ENCODE peak calls at places on chromosomes 4 and X, in five cellular contexts. L is NCI-H510A, H is stromal cell of bone marrow, E is fibroblast of lung, Q is ascending aorta. W is an unnamed sample.

GRCh38 chr4:149830823-149831222 is 15.2 kb upstream of the IQCM start:
- DNase-seq in L (no peak), H (no peak), E (no peak), Q (no peak), W (no peak)

GRCh38 chr4:3302164-3302785 is 9.5 kb downstream of the RGS12 start:
- DNase-seq in L (no peak), H (no peak), E (peak), Q (peak), W (no peak)

GRCh38 chr4:2489841-2490552 is 21.1 kb downstream of the RNF4 start:
- DNase-seq in L (no peak), H (no peak), E (peak), Q (no peak), W (no peak)

GRCh38 chr4:73661646-73662119 is 41.4 kb upstream of the RASSF6 start:
- DNase-seq in L (no peak), H (peak), E (peak), Q (no peak), W (no peak)

GRCh38 chrX:149531599-149531998 is 9.2 kb upstream of the EOLA1 start:
- DNase-seq in L (no peak), H (no peak), E (no peak), Q (no peak), W (no peak)

GRCh38 chr4:182143086-182143821 is 99.9 kb upstream of the TENM3 start:
- DNase-seq in L (no peak), H (no peak), E (peak), Q (no peak), W (no peak)

GRCh38 chr4:149173241-149174013 is 642.2 kb downstream of the IQCM start:
- DNase-seq in L (no peak), H (no peak), E (peak), Q (no peak), W (no peak)

GRCh38 chr4:1169691-1170096 is 2.7 kb downstream of the SPON2 start:
- DNase-seq in L (no peak), H (no peak), E (no peak), Q (no peak), W (no peak)

GRCh38 chr4:53221832-53222480 is 143.9 kb downstream of the SCFD2 start:
- DNase-seq in L (no peak), H (no peak), E (no peak), Q (no peak), W (no peak)

GRCh38 chr4:177442623-177443155 is 452 bp upstream of the AGA start:
- DNase-seq in L (no peak), H (no peak), E (no peak), Q (no peak), W (no peak)

GRCh38 chr4:118849867-118850812 is 14.2 kb upstream of the SEC24D start:
- DNase-seq in L (no peak), H (no peak), E (peak), Q (no peak), W (no peak)

GRCh38 chr4:53748328-53748772 is 157.1 kb upstream of the LNX1 start:
- DNase-seq in L (no peak), H (no peak), E (no peak), Q (no peak), W (peak)

GRCh38 chrX:290476-291166 is 9.4 kb downstream of the PLCXD1 start:
- DNase-seq in L (no peak), H (no peak), E (no peak), Q (no peak), W (no peak)

GRCh38 chr4:73257242-73257994 is 1.2 kb downstream of the ANKRD17 start:
- DNase-seq in L (peak), H (peak), E (peak), Q (peak), W (peak)

GRCh38 chrX:130055103-130055502 is 55.2 kb downstream of the ELF4 start:
- DNase-seq in L (no peak), H (peak), E (peak), Q (peak), W (no peak)

GRCh38 chrX:132219343-132219768 is at the start of gene RAP2C:
- DNase-seq in L (peak), H (no peak), E (peak), Q (peak), W (peak)

GRCh38 chr4:182874158-182874855 is 42.9 kb downstream of the DCTD start:
- DNase-seq in L (no peak), H (no peak), E (no peak), Q (no peak), W (no peak)

GRCh38 chrX:110578270-110578669 is 217.3 kb downstream of the CHRDL1 start:
- DNase-seq in L (no peak), H (no peak), E (no peak), Q (no peak), W (no peak)

GRCh38 chrX:115232933-115233496 is 881 bp downstream of the LRCH2 start:
- DNase-seq in L (no peak), H (no peak), E (no peak), Q (no peak), W (no peak)

GRCh38 chr4:128565565-128566186 is 243.8 kb upstream of the JADE1 start:
- DNase-seq in L (no peak), H (no peak), E (peak), Q (no peak), W (no peak)

GRCh38 chr4:80259012-80259411 is 7.5 kb upstream of the FGF5 start:
- DNase-seq in L (no peak), H (no peak), E (no peak), Q (no peak), W (no peak)

GRCh38 chrX:63930140-63930539 is 145.1 kb upstream of the ARHGEF9 start:
- DNase-seq in L (no peak), H (no peak), E (no peak), Q (no peak), W (no peak)

GRCh38 chrX:130028196-130028595 is 45.8 kb downstream of the BCORL1 start:
- DNase-seq in L (peak), H (peak), E (peak), Q (no peak), W (no peak)

GRCh38 chrX:12709047-12709446 is 82.2 kb upstream of the PRPS2 start:
- DNase-seq in L (no peak), H (no peak), E (no peak), Q (no peak), W (no peak)

GRCh38 chr4:101346312-101346561 is 1.1 kb downstream of the PPP3CA start:
- DNase-seq in L (no peak), H (no peak), E (no peak), Q (peak), W (peak)

GRCh38 chr4:146776691-146777090 is 138.0 kb downstream of the POU4F2 start:
- DNase-seq in L (no peak), H (no peak), E (no peak), Q (no peak), W (no peak)

GRCh38 chr4:56910172-56910967 is 2.7 kb downstream of the REST start:
- DNase-seq in L (no peak), H (no peak), E (no peak), Q (no peak), W (no peak)

GRCh38 chr4:55545681-55546632 is 752 bp downstream of the CLOCK start:
- DNase-seq in L (peak), H (peak), E (peak), Q (peak), W (no peak)

GRCh38 chrX:46016296-46016695 is 528.9 kb downstream of the ZNF674 start:
- DNase-seq in L (no peak), H (no peak), E (no peak), Q (no peak), W (no peak)

GRCh38 chr4:110195561-110196205 is 2.7 kb downstream of the ELOVL6 start:
- DNase-seq in L (peak), H (no peak), E (peak), Q (no peak), W (no peak)

GRCh38 chrX:2500681-2501151 is at the start of the genes DHRSX and ZBED1:
- DNase-seq in L (no peak), H (no peak), E (peak), Q (no peak), W (no peak)

GRCh38 chr4:161577604-161578301 is 586.0 kb downstream of the FSTL5 start:
- DNase-seq in L (no peak), H (no peak), E (peak), Q (no peak), W (no peak)

W was measured in SIG-M5.